ENCODE peak calls at places on chromosomes 5 and 9, in ten cellular contexts. R is right cardiac atrium; C is astrocyte; P is astrocyte of the cerebellum; B is fibroblast of mammary gland; F is ovary; J is cardiac muscle cell; A is mucosa of descending colon; K is naive thymus-derived CD4-positive, alpha-beta T cell; D is colonic mucosa. M is an unnamed sample.

GRCh38 chr9:97072285-97072770 is 33.4 kb upstream of the CTSV start:
- DNase-seq in K (no peak), R (no peak), F (no peak), C (no peak), B (no peak), J (no peak), P (no peak), D (no peak), A (no peak), M (no peak)

GRCh38 chr5:32507738-32508434 is 63.3 kb upstream of the ZFR start:
- DNase-seq in D (no peak), A (no peak), R (no peak), K (no peak), F (no peak), J (peak), P (no peak), B (peak), C (peak), M (no peak)

GRCh38 chr9:71446499-71447411 is 321.6 kb downstream of the CEMIP2 start:
- DNase-seq in D (peak), F (no peak), K (no peak), C (peak), B (peak), P (peak), A (peak), R (peak), J (peak), M (peak)

GRCh38 chr9:122216798-122217418 is 11.8 kb downstream of the LHX6 start:
- DNase-seq in C (no peak), F (no peak), K (no peak), R (no peak), B (no peak), A (no peak), D (no peak), J (no peak), P (no peak), M (no peak)

GRCh38 chr9:17401858-17402257 is 177.0 kb upstream of the SH3GL2 start:
- DNase-seq in C (peak), J (no peak), P (no peak), B (no peak), K (no peak), A (no peak), D (no peak), F (no peak), R (no peak), M (no peak)

GRCh38 chr9:35028341-35028740 is 38.8 kb downstream of the DNAJB5 start:
- DNase-seq in D (no peak), P (no peak), R (no peak), K (no peak), F (no peak), J (no peak), B (peak), C (no peak), A (no peak), M (no peak)

GRCh38 chr9:35051069-35051967 is 21.1 kb downstream of the VCP start:
- DNase-seq in K (peak), B (peak), F (peak), R (peak), A (no peak), C (no peak), D (peak), J (peak), P (no peak), M (peak)

GRCh38 chr9:35431467-35431866 is 58.4 kb upstream of the RUSC2 start:
- DNase-seq in R (no peak), D (no peak), A (no peak), K (no peak), C (no peak), P (no peak), J (no peak), B (peak), F (no peak), M (no peak)

GRCh38 chr9:89701221-89701798 is 96.5 kb downstream of the GADD45G start:
- DNase-seq in J (no peak), P (no peak), K (peak), A (no peak), B (no peak), C (no peak), R (no peak), F (no peak), D (no peak), M (no peak)

GRCh38 chr5:42583322-42583721 is 160.1 kb downstream of the GHR start:
- DNase-seq in A (no peak), J (peak), P (peak), C (peak), D (peak), K (no peak), B (peak), F (peak), R (peak), M (no peak)

GRCh38 chr9:94079236-94079635 is 5.0 kb upstream of the PTPDC1 start:
- DNase-seq in J (no peak), K (no peak), R (no peak), C (no peak), D (no peak), F (no peak), P (no peak), B (no peak), A (no peak), M (no peak)

GRCh38 chr5:69512740-69513260 is 20.2 kb downstream of the OCLN start:
- DNase-seq in B (peak), R (no peak), A (no peak), P (peak), F (no peak), J (peak), D (no peak), K (no peak), C (peak), M (no peak)

GRCh38 chr9:8282555-8282954 is 483.0 kb upstream of the DMAC1 start:
- DNase-seq in A (no peak), R (no peak), C (no peak), P (no peak), D (no peak), B (no peak), J (no peak), K (no peak), F (no peak), M (no peak)

GRCh38 chr9:35813434-35814105 is 1.3 kb downstream of the HINT2 start:
- DNase-seq in A (no peak), R (no peak), D (no peak), C (no peak), P (no peak), B (peak), J (peak), K (no peak), F (no peak), M (no peak)

GRCh38 chr5:73496984-73497457 is 1.2 kb upstream of the BTF3 start:
- DNase-seq in K (no peak), B (peak), F (no peak), R (no peak), D (no peak), C (peak), J (peak), P (peak), A (no peak), M (no peak)

DNA sequence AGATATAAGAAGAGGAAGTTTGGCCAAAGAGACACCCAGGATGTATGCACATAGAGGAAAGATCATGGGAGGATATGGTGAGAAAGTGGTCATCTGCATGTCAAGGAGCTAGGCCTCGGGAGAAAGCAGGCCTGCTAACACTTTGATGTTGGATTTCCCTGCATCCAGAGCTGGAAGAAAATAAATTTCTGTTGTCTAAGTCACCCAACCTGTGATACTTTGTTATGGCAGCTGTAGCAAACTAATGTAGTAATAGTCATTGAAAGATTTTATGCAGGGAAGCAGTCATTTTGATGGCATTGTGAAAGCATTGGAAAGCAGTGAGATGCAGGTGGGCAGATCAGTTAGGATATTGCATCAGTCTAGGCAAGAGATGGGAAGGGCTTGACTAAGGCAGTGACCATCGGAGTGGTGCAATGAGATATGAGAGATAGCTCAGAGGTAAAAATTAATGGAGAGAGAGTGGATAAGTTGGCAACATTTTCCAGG is 24.5 kb upstream of the FOCAD start:
- DNase-seq in R (no peak), B (no peak), D (no peak), P (no peak), A (no peak), C (no peak), F (no peak), K (no peak), J (no peak), M (no peak)
- H3K4me3 ChIP-seq in R (no peak), B (no peak), D (no peak), P (no peak), A (no peak), C (no peak), F (peak), K (no peak), J (peak), M (no peak)

GRCh38 chr5:141040763-141041426 is 10.3 kb upstream of the PCDHB1 start:
- DNase-seq in D (peak), R (peak), K (peak), A (peak), B (peak), F (peak), P (peak), C (peak), J (peak), M (peak)
- H3K4me3 ChIP-seq in D (peak), R (peak), K (no peak), A (no peak), B (no peak), F (peak), P (no peak), C (peak), J (peak), M (peak)

GRCh38 chr5:115068239-115069086 is 101.2 kb downstream of the TRIM36 start:
- DNase-seq in K (no peak), J (peak), D (no peak), F (no peak), B (peak), C (peak), A (no peak), R (no peak), P (no peak), M (no peak)
- H3K4me3 ChIP-seq in K (peak), J (no peak), D (no peak), F (no peak), B (no peak), C (no peak), A (no peak), R (no peak), P (no peak), M (no peak)

GRCh38 chr5:159419567-159419966 is 89.3 kb upstream of the IL12B start:
- DNase-seq in D (no peak), R (no peak), J (no peak), B (no peak), A (no peak), P (no peak), F (no peak), C (no peak), K (no peak), M (no peak)

GRCh38 chr5:159415301-159415937 is 85.1 kb upstream of the IL12B start:
- DNase-seq in D (no peak), A (no peak), P (no peak), R (no peak), C (no peak), F (no peak), B (peak), K (no peak), J (peak), M (no peak)

GRCh38 chr5:159414021-159414420 is 83.7 kb upstream of the IL12B start:
- DNase-seq in P (no peak), B (no peak), R (no peak), J (no peak), D (no peak), F (no peak), C (no peak), K (no peak), A (no peak), M (no peak)

GRCh38 chr5:159416438-159416837 is 86.2 kb upstream of the IL12B start:
- DNase-seq in A (no peak), B (no peak), J (no peak), F (no peak), C (no peak), P (no peak), K (no peak), D (no peak), R (no peak), M (no peak)

DNA sequence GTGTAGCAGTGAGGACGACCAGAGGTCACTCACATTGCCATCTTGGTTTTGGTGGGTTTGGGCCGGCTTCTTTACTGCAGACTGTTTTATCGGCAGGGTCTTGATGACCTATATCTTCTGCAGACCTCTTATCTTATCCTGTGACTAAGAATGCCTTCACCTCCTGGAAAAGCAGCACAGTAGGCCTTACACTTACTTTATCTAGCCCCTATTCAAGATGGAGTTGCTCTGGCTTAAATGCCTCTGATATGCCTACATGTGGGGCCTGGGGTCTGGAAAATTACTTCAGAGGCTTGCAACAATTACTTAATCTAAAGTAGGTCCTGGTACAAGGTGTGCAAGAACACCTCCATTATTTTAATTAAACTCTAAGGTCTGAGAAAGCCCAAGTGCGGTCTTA is 86.9 kb upstream of the IL12B start:
- DNase-seq in D (no peak), K (no peak), J (no peak), P (no peak), F (no peak), C (no peak), R (no peak), A (no peak), B (no peak), M (no peak)
- H3K4me3 ChIP-seq in D (no peak), K (no peak), J (no peak), P (no peak), F (no peak), C (no peak), R (no peak), A (no peak), B (no peak), M (no peak)

M was measured in psoas muscle.